ENCODE peak calls at places on chromosomes 7 and 10, in seven cellular contexts. X, I, T, D, C, S and W are unnamed samples. For H3K27me3, the result is how much of the 10 kb centered on the place peaks cover.

GRCh38 chr10:22156750-22157149 is 61.1 kb downstream of the EBLN1 start:
- DNase-seq in X (no peak), I (no peak), T (peak), D (no peak), C (no peak), S (no peak), W (no peak)

GRCh38 chr10:80924063-80924952 is 386.6 kb downstream of the SH2D4B start:
- DNase-seq in X (peak), I (no peak), T (peak), D (peak), C (peak), S (no peak), W (peak)

GRCh38 chr7:23472974-23473847 is 2.9 kb upstream of the IGF2BP3 start:
- DNase-seq in X (no peak), I (no peak), T (no peak), D (no peak), C (peak), S (no peak), W (peak)

GRCh38 chr10:9342865-9343450 is 1288.5 kb downstream of the GATA3 start:
- DNase-seq in X (no peak), I (no peak), T (peak), D (no peak), C (peak), S (no peak), W (peak)

GRCh38 chr7:94001396-94001795 is 2.8 kb downstream of the BET1 start:
- DNase-seq in X (no peak), I (no peak), T (no peak), D (no peak), C (no peak), S (no peak), W (no peak)

GRCh38 chr7:67484244-67484751 is 487.7 kb downstream of the TYW1 start:
- DNase-seq in X (peak), I (no peak), T (peak), D (peak), C (peak), S (no peak), W (peak)

GRCh38 chr7:134637934-134638719 is 8.5 kb upstream of the BPGM start:
- DNase-seq in X (no peak), I (no peak), T (no peak), D (no peak), C (no peak), S (no peak), W (peak)

GRCh38 chr10:127881262-127881661 is 11.5 kb downstream of the CLRN3 start:
- DNase-seq in X (peak), I (no peak), T (no peak), D (peak), C (peak), S (no peak), W (no peak)

GRCh38 chr10:122282253-122282671 is 11.2 kb downstream of the BTBD16 start:
- DNase-seq in X (no peak), I (no peak), T (peak), D (no peak), C (no peak), S (peak), W (no peak)

GRCh38 chr10:89505606-89506005 is 29.8 kb downstream of the SLC16A12 start:
- DNase-seq in X (no peak), I (no peak), T (no peak), D (no peak), C (no peak), S (no peak), W (no peak)

GRCh38 chr7:2046581-2047271 is 186.0 kb downstream of the MAD1L1 start:
- DNase-seq in X (no peak), I (peak), T (no peak), D (no peak), C (no peak), S (peak), W (no peak)

GRCh38 chr7:666454-667292 is 59.8 kb upstream of the DNAAF5 start:
- DNase-seq in X (no peak), I (no peak), T (no peak), D (no peak), C (no peak), S (peak), W (no peak)

GRCh38 chr10:23171232-23171876 is 20.8 kb upstream of the PTF1A start:
- DNase-seq in X (peak), I (no peak), T (peak), D (no peak), C (no peak), S (no peak), W (peak)

GRCh38 chr7:101518348-101518747 is 110.7 kb downstream of the MYL10 start:
- DNase-seq in X (no peak), I (no peak), T (peak), D (no peak), C (no peak), S (no peak), W (no peak)

GRCh38 chr7:143288836-143289235 is 685 bp downstream of the CASP2 start:
- DNase-seq in X (no peak), I (no peak), T (no peak), D (no peak), C (no peak), S (no peak), W (no peak)

GRCh38 chr7:77894574-77895091 is 96.1 kb downstream of the PHTF2 start:
- DNase-seq in X (no peak), I (no peak), T (no peak), D (no peak), C (no peak), S (no peak), W (no peak)

GRCh38 chr7:76260171-76260703 is 42.2 kb upstream of the HSPB1 start:
- DNase-seq in X (peak), I (no peak), T (peak), D (no peak), C (peak), S (no peak), W (peak)

GRCh38 chr7:102935450-102936110 is 22.8 kb downstream of the LRRC17 start:
- DNase-seq in X (no peak), I (no peak), T (peak), D (no peak), C (no peak), S (no peak), W (no peak)

GRCh38 chr7:142916508-142916907 is 17.0 kb downstream of the TRPV5 start:
- DNase-seq in X (no peak), I (no peak), T (no peak), D (no peak), C (no peak), S (no peak), W (no peak)

GRCh38 chr10:110612629-110613028 is 31.5 kb upstream of the RBM20 start:
- DNase-seq in X (no peak), I (no peak), T (no peak), D (no peak), C (no peak), S (no peak), W (no peak)

GRCh38 chr10:110610308-110610774 is 33.8 kb upstream of the RBM20 start:
- DNase-seq in X (peak), I (no peak), T (peak), D (peak), C (peak), S (no peak), W (peak)

GRCh38 chr10:110608087-110608486 is 36.0 kb upstream of the RBM20 start:
- DNase-seq in X (no peak), I (no peak), T (no peak), D (no peak), C (no peak), S (no peak), W (no peak)

GRCh38 chr10:110612073-110612472 is 32.1 kb upstream of the RBM20 start:
- DNase-seq in X (no peak), I (no peak), T (no peak), D (no peak), C (no peak), S (no peak), W (no peak)

DNA sequence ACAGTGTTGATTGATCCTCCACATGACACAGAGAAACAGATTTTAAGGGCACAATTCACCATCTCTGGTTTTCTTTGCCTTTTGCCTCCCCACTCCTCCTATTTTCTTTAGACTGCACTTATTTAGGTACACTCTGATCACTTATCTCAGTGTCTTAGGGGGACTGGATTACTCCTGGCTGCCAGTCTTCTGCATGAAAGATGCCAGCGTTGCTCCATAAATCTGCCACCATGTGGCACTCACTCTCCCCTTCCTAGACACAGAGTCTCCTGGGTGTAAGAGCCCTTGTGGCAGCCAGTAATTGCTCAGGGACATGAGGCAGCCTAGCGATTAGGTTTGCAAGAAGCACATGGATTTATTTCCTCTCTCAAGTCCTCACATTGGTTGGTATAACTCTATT is 34.5 kb upstream of the RBM20 start:
- DNase-seq in X (no peak), I (no peak), T (no peak), D (no peak), C (no peak), S (no peak), W (no peak)
- TF ChIP-seq CTCF in X (no peak), I (no peak), T (no peak), D (no peak), C (no peak), S (no peak), W (no peak)

GRCh38 chr7:27095050-27095896 is 527 bp downstream of the HOXA1 start:
- DNase-seq in X (no peak), I (no peak), T (no peak), D (no peak), C (no peak), S (no peak), W (no peak)
- H3K4me3 ChIP-seq in X (no peak), I (peak), T (peak), D (peak), C (no peak), S (peak), W (peak)

GRCh38 chr10:78547905-78548304 is 514.2 kb downstream of the RPS24 start:
- DNase-seq in X (no peak), I (no peak), T (no peak), D (no peak), C (no peak), S (no peak), W (no peak)
- H3K27me3 ChIP-seq in X (under half), I (under half), T (under half), D (under half), C (under half), S (under half), W (under half)

GRCh38 chr7:3194501-3195141 is 106.4 kb upstream of the SDK1 start:
- DNase-seq in X (peak), I (peak), T (peak), D (no peak), C (peak), S (no peak), W (no peak)
- TF ChIP-seq CTCF in X (peak), I (no peak), T (peak), D (no peak), C (peak), S (no peak), W (no peak)

DNA sequence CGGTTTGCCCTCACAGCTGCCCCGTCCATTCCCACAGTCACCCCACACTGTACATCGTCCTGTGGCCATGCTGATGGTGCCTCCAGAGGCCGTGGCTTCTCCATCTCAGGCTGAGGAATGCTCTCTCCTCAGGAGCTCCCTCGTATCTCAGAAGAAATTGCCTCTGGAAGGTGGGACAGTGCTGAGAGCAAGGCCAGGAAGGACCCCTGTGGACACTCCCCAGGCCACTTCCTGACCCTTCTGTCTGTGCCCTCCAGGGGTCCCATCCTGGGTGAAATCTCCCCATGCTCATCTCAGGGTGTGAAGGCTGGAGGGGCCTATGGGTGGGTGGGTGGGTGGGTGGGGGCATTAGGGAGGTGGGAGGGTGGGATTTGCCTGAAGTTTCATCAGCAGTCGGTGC is 454.3 kb downstream of the PLXNA4 start:
- DNase-seq in X (no peak), I (no peak), T (no peak), D (no peak), C (no peak), S (no peak), W (no peak)
- H3K4me3 ChIP-seq in X (no peak), I (no peak), T (no peak), D (no peak), C (no peak), S (no peak), W (no peak)

GRCh38 chr7:157001920-157002818 is 8.3 kb downstream of the MNX1 start:
- DNase-seq in X (no peak), I (no peak), T (no peak), D (no peak), C (no peak), S (peak), W (no peak)
- H3K27me3 ChIP-seq in X (under half), I (half or more), T (half or more), D (half or more), C (under half), S (under half), W (under half)

DNA sequence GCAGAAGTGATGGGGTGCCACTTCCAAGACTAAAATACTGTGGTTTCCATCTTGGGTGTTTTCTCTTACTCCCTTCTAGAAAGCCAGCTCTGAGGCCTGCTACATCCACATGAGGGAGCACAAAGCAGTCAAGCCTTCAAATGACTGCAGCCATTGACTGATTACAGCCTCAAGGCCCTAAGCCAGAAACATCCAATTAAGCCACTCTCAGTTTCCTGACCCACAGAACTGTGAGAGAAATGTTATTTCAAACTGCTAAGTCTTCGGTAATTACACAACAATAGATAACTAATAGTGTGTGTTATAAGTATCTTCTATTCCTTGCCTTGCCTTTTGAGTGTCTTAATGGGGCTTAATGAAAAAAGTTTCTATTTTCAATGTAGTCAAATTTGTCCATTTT is 24.8 kb downstream of the BRAF start:
- DNase-seq in X (no peak), I (no peak), T (peak), D (no peak), C (peak), S (no peak), W (no peak)
- TF ChIP-seq CTCF in X (no peak), I (no peak), T (no peak), D (no peak), C (no peak), S (no peak), W (peak)